ENCODE peak calls at places on chromosomes 16 and 17, in four cellular contexts. G is heart left ventricle, I is suprapubic skin, A is transverse colon. Y is an unnamed sample. For H3K4me1, the result is how much of the 10 kb centered on the place peaks cover.

GRCh38 chr17:77543779-77544178 is 403.0 kb downstream of the SEC14L1 start:
- DNase-seq in G (no peak), I (no peak), A (peak), Y (no peak)

GRCh38 chr17:48719642-48720262 is 2.6 kb downstream of the PRAC1 start:
- DNase-seq in G (no peak), I (peak), A (no peak), Y (peak)

GRCh38 chr17:303161-303560 is 49.4 kb downstream of the RPH3AL start:
- DNase-seq in G (peak), I (no peak), A (no peak), Y (peak)

GRCh38 chr16:11949527-11949926 is 7.7 kb upstream of the NPIPB2 start:
- DNase-seq in G (no peak), I (peak), A (peak), Y (no peak)

GRCh38 chr17:1673041-1673790 is 11.5 kb downstream of the PRPF8 start:
- DNase-seq in G (no peak), I (no peak), A (peak), Y (no peak)

GRCh38 chr16:83002351-83003334 is 375.9 kb downstream of the CDH13 start:
- DNase-seq in G (no peak), I (no peak), A (no peak), Y (no peak)

GRCh38 chr16:12462690-12463646 is 340.7 kb downstream of the CPPED1 start:
- DNase-seq in G (no peak), I (no peak), A (no peak), Y (no peak)

GRCh38 chr17:653724-654123 is 60.9 kb downstream of the VPS53 start:
- DNase-seq in G (no peak), I (no peak), A (no peak), Y (no peak)

GRCh38 chr17:65170839-65171238 is 33.7 kb downstream of the RGS9 start:
- DNase-seq in G (no peak), I (no peak), A (no peak), Y (no peak)

GRCh38 chr16:79182618-79183017 is 417.9 kb downstream of the MAF start:
- DNase-seq in G (no peak), I (no peak), A (no peak), Y (no peak)

GRCh38 chr17:47161988-47162622 is 27.0 kb downstream of the CDC27 start:
- DNase-seq in G (no peak), I (no peak), A (no peak), Y (no peak)

GRCh38 chr17:16923904-16924700 is 47.8 kb downstream of the TNFRSF13B start:
- DNase-seq in G (no peak), I (peak), A (peak), Y (peak)

GRCh38 chr17:6555331-6556120 is 829 bp downstream of the PITPNM3 start:
- DNase-seq in G (no peak), I (no peak), A (peak), Y (no peak)

GRCh38 chr17:12545877-12546513 is 119.7 kb upstream of the MYOCD start:
- DNase-seq in G (no peak), I (no peak), A (peak), Y (no peak)

GRCh38 chr16:51524070-51524469 is 373.0 kb upstream of the SALL1 start:
- DNase-seq in G (no peak), I (no peak), A (no peak), Y (no peak)

GRCh38 chr17:60416368-60416925 is 5.8 kb upstream of the CHCT1 start:
- DNase-seq in G (no peak), I (no peak), A (no peak), Y (no peak)

GRCh38 chr16:14150796-14151195 is 79.7 kb downstream of the MRTFB start:
- DNase-seq in G (no peak), I (no peak), A (no peak), Y (no peak)

GRCh38 chr17:50163846-50164696 is 1.7 kb upstream of the SGCA start:
- DNase-seq in G (no peak), I (no peak), A (no peak), Y (no peak)

GRCh38 chr16:4746991-4747574 is 12.7 kb downstream of the DNAAF8 start:
- DNase-seq in G (no peak), I (no peak), A (no peak), Y (no peak)

GRCh38 chr16:9929836-9930235 is 252.4 kb downstream of the GRIN2A start:
- DNase-seq in G (no peak), I (no peak), A (no peak), Y (no peak)

GRCh38 chr16:4614571-4615388 is at the start of gene UBALD1:
- DNase-seq in G (peak), I (peak), A (peak), Y (peak)

DNA sequence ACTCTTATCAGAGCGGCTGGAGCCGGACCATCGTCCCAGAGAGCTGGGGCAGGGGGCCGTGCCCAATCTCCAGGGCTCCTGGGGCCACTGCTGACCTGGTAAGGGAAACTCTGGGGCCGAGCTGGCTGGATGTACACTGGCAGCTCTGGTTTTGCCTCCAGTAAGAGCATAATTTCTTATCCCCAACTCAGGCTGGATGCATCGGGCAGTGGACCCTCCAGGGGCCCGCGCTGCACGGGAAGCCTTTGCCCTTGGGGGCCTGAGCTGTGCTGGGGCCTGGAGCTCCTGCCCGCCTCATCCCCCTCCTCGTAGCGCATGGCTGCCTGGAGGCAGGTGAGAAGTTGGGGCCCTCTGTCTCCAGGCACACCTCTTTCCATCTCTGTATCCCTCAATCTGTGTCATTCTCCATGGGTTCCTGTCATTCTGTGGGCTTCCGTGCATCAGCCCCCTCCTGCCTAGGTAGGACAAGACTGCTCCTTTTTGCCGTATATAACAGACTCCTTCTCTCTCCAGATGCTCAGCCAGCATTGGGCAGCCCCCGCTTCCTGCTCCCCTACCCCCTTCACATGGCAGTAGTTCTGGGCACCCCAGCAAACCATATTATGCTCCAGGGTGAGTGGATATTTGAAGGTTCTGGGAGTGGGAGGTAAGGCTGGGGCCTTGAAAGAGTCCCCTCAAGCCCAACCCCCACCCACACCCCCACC is 9.4 kb upstream of the TMEM88 start:
- DNase-seq in G (no peak), I (no peak), A (no peak), Y (no peak)
- H3K4me1 ChIP-seq in G (under half), I (under half), A (under half), Y (under half)

GRCh38 chr17:81394377-81394747 is 895 bp upstream of the BAHCC1 start:
- DNase-seq in G (no peak), I (no peak), A (no peak), Y (no peak)
- H3K4me3 ChIP-seq in G (peak), I (peak), A (peak), Y (no peak)

DNA sequence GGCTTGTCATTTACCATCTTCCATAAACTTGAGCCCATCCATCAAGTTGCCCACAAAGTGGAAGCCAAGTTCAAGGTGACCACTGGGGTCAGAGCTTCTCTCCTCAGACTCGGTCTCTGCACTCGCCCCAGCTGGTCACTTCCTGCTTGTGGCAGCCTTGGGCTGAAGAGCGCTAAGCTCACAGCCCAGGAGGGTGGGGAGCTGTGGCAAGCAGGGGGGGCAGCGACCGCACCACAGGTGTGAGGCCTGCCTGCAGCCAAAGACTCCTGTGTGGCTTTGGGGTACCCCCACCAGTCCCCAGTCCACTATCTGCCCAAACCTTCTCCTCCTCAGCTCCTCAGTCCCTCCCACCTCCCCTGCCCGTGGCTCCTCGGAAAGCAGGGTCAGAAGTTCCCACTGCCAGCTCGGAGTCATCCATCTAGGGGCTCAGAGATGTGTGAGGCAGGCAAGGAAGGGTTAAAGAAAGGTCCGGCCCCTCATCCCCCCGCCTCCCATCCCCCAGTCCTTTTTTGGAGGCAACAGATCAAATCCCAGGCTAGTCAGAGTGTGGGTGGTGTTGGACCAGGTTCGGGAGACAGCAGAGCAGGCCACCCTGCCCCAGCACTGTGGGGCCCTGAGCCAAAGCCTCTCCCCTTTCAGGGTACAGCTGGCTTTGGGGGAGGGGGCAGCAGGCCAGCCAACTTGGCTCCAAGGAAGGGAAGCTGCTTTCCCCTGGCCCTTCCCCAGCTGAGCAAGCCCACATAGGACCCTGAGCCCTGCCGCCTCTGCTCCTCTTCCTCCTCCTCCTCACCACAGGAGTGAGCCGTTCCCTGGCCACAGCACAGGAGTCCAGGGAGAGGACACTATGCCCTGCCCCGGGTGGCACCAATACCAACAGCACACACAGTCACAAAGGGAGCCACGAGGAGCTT is 3.2 kb downstream of the CSF3 start:
- DNase-seq in G (peak), I (no peak), A (no peak), Y (no peak)
- H3K4me1 ChIP-seq in G (under half), I (under half), A (under half), Y (half or more)

DNA sequence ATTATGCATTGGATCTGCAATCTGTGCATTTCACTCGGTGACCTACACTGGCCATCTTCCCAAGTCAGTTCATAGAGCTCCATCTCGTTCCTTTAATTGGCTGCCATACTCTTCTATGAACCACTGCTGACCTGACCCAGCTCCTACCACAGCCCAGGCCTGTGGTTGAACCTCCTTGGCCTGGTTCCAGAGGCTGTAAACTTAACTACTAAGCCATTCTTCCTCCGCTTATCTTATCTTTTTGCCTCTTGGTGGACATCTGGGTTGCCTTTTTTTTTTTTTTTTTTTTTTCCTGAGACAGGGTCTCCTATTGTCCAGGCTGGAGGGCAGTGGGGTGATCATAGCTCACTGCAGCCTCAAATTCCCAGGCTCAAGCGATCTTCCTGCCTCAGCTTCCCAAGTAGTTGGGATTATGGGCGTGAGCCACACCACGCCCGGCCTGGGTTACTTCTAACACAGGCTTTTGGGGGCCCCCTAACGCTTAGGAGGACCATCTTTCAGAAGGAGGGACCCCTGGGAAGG is 18.3 kb downstream of the COQ7 start:
- DNase-seq in G (no peak), I (no peak), A (peak), Y (no peak)
- H3K4me3 ChIP-seq in G (peak), I (peak), A (peak), Y (no peak)

GRCh38 chr16:17269434-17269833 is 201.3 kb downstream of the XYLT1 start:
- DNase-seq in G (no peak), I (no peak), A (no peak), Y (no peak)

GRCh38 chr16:17272716-17273115 is 198.0 kb downstream of the XYLT1 start:
- DNase-seq in G (no peak), I (no peak), A (no peak), Y (no peak)

GRCh38 chr16:17271687-17272086 is 199.1 kb downstream of the XYLT1 start:
- DNase-seq in G (no peak), I (no peak), A (peak), Y (no peak)

GRCh38 chr16:17270683-17271109 is 200.1 kb downstream of the XYLT1 start:
- DNase-seq in G (no peak), I (no peak), A (peak), Y (no peak)

DNA sequence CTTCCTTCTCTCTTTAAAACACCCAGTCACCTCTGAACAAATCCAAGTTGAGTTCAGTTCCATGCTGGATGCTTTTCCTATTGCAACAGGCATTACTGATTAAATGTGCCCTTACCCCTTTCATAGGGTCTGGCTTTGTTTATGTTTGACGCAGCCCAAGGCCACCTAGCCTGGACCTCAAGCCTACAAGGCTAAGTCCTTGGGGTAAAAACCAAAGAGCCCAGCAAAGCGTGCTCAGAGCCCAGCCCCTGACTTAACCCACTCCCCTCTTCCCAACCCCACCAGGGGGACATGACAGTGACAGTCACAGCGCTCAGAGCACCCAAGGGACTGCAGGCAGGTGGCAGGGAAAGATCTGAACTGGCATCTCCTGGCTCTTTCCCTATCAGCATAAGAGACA is 200.6 kb downstream of the XYLT1 start:
- DNase-seq in G (no peak), I (no peak), A (no peak), Y (no peak)
- H3K4me1 ChIP-seq in G (under half), I (under half), A (under half), Y (under half)

GRCh38 chr17:38574712-38575111 is 31.0 kb downstream of the SRCIN1 start:
- DNase-seq in G (no peak), I (no peak), A (no peak), Y (no peak)

GRCh38 chr17:38571833-38572274 is 33.9 kb downstream of the SRCIN1 start:
- DNase-seq in G (no peak), I (no peak), A (no peak), Y (no peak)

GRCh38 chr17:38572292-38572664 is 33.5 kb downstream of the SRCIN1 start:
- DNase-seq in G (no peak), I (no peak), A (no peak), Y (no peak)

GRCh38 chr17:38569701-38570512 is 35.8 kb downstream of the SRCIN1 start:
- DNase-seq in G (no peak), I (no peak), A (no peak), Y (no peak)

DNA sequence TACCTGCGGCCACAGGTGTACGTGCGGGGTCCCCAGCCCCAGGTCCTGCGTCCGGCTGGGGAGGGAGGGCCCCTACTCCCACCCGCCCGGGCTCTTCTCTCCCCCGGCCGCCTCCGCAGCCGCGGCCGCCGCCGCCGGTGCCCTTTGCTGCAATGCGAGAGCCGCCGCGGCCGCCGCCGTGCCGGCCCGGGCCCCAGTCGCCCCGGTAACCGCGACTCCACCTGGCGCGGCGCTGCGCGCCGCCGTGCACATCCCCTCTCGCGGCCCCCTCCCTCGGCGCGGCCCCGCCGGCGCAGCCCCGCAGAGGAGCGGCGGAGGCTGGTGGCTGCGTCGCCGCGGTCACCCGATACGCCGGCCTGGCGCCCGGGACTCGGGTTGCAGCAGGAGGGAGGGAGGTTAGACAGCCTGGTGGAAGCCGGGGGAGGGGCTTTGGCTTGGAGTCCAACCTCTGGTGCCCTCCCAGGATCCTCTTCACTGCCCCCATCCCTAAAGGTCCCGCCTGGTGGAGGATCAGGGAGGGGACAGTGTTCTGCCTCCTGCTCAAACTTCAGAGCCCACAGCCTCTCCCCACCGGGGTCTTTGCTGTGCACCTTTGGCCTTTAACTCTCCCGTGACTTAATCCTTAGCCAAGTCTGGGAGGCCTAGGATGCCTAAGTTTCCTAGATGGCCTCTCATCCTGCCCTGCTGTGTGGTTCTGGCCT is 32.9 kb downstream of the SRCIN1 start:
- DNase-seq in G (no peak), I (no peak), A (no peak), Y (no peak)
- H3K4me3 ChIP-seq in G (peak), I (peak), A (peak), Y (peak)